ENCODE peak calls at places on chromosomes 2 and 18, in nine cellular contexts. F, Y, V, W, B, R, I, D and X are unnamed samples.

GRCh38 chr2:39022642-39023230 is 98.1 kb downstream of the SOS1 start:
- DNase-seq in F (no peak), Y (no peak), V (no peak), W (no peak), B (no peak), R (no peak), I (no peak), D (no peak), X (no peak)

GRCh38 chr18:2526320-2526719 is 45.0 kb downstream of the METTL4 start:
- DNase-seq in F (no peak), Y (no peak), V (no peak), W (no peak), B (no peak), R (no peak), I (no peak), D (no peak), X (no peak)

GRCh38 chr18:38923136-38923535 is 1357.5 kb upstream of the CELF4 start:
- DNase-seq in F (no peak), Y (no peak), V (no peak), W (no peak), B (no peak), R (no peak), I (no peak), D (no peak), X (no peak)

GRCh38 chr2:128445533-128445900 is 126.8 kb upstream of the HS6ST1 start:
- DNase-seq in F (no peak), Y (no peak), V (no peak), W (no peak), B (no peak), R (no peak), I (no peak), D (no peak), X (no peak)

GRCh38 chr2:66446924-66447323 is 12.0 kb downstream of the MEIS1 start:
- DNase-seq in F (no peak), Y (no peak), V (no peak), W (no peak), B (no peak), R (no peak), I (no peak), D (no peak), X (no peak)

GRCh38 chr2:96098900-96099590 is 17.3 kb downstream of the ADRA2B start:
- DNase-seq in F (peak), Y (no peak), V (peak), W (no peak), B (no peak), R (peak), I (no peak), D (no peak), X (no peak)

GRCh38 chr2:167438206-167438605 is 549.9 kb downstream of the XIRP2 start:
- DNase-seq in F (no peak), Y (no peak), V (no peak), W (no peak), B (peak), R (no peak), I (no peak), D (peak), X (no peak)

GRCh38 chr18:12257996-12258718 is 4.0 kb downstream of the CIDEA start:
- DNase-seq in F (no peak), Y (no peak), V (no peak), W (peak), B (no peak), R (no peak), I (no peak), D (no peak), X (no peak)

GRCh38 chr2:198448803-198449202 is 644.4 kb downstream of the PLCL1 start:
- DNase-seq in F (no peak), Y (no peak), V (no peak), W (no peak), B (no peak), R (no peak), I (no peak), D (no peak), X (no peak)

DNA sequence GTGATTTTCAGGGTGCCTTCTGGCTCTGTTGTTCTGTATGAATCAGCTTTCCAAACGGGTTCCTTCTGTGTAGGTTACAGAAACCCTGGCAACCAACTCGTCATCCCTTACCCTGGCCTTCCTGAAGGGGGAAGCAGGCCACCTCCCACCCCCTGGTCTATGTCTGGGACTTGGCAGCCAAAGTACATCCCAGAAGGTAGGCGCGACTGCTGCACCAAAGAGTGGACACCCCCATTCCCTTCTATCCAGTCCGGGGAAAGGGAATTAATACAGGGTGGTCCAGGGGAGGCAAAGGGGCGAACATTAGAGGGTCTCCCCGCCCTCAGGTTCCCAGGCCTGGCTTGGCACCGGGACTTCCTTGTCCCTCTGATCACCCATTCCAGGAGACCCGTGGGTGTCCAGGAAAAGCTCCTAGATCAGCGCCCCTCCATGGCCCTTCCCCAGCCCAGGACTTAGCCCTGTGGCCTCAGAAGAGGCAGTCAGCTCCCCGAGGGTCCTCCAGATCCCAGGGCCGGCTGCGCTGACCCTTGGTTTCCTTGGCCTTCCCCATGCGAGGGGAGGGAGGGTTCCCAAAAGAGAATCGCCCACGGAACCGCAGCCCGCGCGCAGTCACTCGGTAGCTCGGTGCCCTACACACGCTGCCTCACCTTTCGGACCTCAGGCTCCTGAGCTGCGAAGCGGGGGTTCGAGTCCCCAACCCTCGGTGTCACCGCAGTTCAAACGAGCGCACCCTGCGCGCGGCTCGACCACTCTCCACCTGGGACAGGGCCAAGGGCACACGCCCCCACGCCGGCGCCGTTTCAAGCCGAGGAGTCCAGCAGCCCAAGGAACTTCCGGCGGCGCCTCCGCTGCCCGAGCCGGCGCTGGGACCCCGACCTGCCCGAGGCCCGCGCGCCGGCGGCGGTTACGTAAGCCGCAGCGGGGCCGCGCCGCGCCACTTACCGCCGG is at the start of gene PER2:
- DNase-seq in F (peak), Y (peak), V (peak), W (peak), B (peak), R (peak), I (peak), D (peak), X (peak)
- TF ChIP-seq POLR2A in F (no peak), Y (no peak), V (no peak), W (no peak), B (peak), R (no peak), I (peak), D (no peak), X (no peak)

GRCh38 chr2:200348897-200349563 is 42.5 kb downstream of the SPATS2L start:
- DNase-seq in F (no peak), Y (no peak), V (no peak), W (no peak), B (no peak), R (no peak), I (no peak), D (no peak), X (no peak)

GRCh38 chr2:200345917-200346316 is 39.4 kb downstream of the SPATS2L start:
- DNase-seq in F (no peak), Y (no peak), V (no peak), W (no peak), B (no peak), R (no peak), I (no peak), D (no peak), X (no peak)

GRCh38 chr2:200349868-200350267 is 43.4 kb downstream of the SPATS2L start:
- DNase-seq in F (no peak), Y (no peak), V (no peak), W (no peak), B (no peak), R (no peak), I (no peak), D (no peak), X (no peak)

GRCh38 chr2:200350796-200351195 is 44.3 kb downstream of the SPATS2L start:
- DNase-seq in F (no peak), Y (no peak), V (no peak), W (no peak), B (peak), R (no peak), I (no peak), D (no peak), X (no peak)

DNA sequence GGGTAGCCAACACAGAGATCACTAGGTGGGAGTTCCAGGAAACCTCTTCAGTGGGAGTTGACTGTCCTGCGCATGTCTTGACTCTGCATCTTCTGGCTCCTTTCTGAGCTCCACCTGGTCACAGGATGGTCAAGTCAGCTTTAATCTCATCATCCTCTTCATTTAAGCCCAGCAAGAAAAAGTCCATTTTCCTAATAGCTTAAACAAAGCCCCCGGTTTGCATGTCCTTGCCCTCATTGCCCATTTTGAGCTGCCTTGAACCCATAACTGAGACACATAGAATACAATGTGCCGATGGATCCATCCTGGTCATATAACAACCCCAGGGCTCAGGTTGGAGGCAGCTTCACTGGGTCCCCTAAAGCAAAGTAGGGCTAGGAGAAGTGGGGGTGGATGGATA is 40.8 kb downstream of the SPATS2L start:
- DNase-seq in F (no peak), Y (no peak), V (no peak), W (no peak), B (no peak), R (no peak), I (no peak), D (no peak), X (no peak)
- TF ChIP-seq POLR2A in F (no peak), Y (no peak), V (no peak), W (no peak), B (no peak), R (no peak), I (no peak), D (no peak), X (no peak)

GRCh38 chr2:169038338-169038757 is 7.2 kb upstream of the ABCB11 start:
- DNase-seq in F (no peak), Y (peak), V (no peak), W (peak), B (no peak), R (no peak), I (no peak), D (no peak), X (no peak)
- TF ChIP-seq POLR2A in F (no peak), Y (no peak), V (no peak), W (no peak), B (no peak), R (no peak), I (no peak), D (no peak), X (no peak)

GRCh38 chr18:59139615-59140286 is at the start of gene SEC11C:
- DNase-seq in F (peak), Y (peak), V (peak), W (peak), B (peak), R (peak), I (peak), D (peak), X (peak)
- TF ChIP-seq POLR2A in F (peak), Y (peak), V (peak), W (no peak), B (no peak), R (peak), I (peak), D (no peak), X (peak)

GRCh38 chr2:174682578-174683391 is 81.5 kb downstream of the CHRNA1 start:
- DNase-seq in F (peak), Y (peak), V (peak), W (peak), B (peak), R (peak), I (no peak), D (peak), X (peak)
- TF ChIP-seq POLR2A in F (no peak), Y (no peak), V (no peak), W (peak), B (peak), R (no peak), I (peak), D (no peak), X (no peak)

DNA sequence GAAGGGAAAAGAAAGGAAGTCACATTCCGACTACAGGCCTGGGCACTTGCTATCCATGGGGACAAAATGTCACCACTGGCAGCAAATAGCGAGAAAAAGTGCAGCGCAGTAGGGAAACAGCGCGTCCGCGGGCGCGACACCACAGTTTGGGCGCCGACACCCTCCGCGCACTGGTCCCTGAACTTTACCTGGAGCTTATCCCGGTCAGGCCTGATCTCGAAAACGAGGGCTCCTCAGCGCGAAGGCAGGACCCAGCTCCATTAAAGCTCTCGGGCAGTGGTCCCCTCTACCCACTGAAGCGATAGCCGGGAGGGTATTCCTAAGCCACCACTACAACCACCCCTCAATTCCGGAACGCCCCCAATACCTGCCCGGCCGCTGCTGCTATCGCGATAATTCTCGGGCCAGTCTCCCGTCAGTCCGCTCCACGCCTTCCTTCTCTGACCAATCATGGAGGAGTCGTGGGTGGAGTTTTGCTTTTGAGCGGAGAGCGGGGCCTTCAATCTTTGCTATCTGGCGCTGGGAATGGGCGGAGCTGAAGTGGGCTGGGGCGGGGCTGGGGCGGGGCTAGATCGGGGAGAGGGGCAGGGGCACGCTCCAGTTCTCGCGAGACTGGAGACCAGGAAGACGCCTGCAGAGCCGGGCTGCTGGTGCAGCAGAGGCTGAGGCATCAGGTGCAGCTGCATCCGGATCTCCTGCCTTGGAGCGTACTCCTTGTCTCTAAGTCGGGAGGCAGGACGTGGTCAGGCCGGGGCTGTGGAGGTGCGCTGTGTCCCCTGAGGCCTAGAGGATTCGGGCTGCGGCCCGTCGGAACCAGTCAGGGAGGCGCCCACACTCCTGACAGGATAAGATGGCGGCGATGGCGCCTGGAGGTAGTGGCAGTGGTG is at the start of the genes PIGN and RELCH:
- DNase-seq in F (peak), Y (peak), V (peak), W (peak), B (peak), R (peak), I (peak), D (peak), X (peak)
- TF ChIP-seq POLR2A in F (peak), Y (peak), V (peak), W (peak), B (peak), R (peak), I (peak), D (peak), X (peak)

DNA sequence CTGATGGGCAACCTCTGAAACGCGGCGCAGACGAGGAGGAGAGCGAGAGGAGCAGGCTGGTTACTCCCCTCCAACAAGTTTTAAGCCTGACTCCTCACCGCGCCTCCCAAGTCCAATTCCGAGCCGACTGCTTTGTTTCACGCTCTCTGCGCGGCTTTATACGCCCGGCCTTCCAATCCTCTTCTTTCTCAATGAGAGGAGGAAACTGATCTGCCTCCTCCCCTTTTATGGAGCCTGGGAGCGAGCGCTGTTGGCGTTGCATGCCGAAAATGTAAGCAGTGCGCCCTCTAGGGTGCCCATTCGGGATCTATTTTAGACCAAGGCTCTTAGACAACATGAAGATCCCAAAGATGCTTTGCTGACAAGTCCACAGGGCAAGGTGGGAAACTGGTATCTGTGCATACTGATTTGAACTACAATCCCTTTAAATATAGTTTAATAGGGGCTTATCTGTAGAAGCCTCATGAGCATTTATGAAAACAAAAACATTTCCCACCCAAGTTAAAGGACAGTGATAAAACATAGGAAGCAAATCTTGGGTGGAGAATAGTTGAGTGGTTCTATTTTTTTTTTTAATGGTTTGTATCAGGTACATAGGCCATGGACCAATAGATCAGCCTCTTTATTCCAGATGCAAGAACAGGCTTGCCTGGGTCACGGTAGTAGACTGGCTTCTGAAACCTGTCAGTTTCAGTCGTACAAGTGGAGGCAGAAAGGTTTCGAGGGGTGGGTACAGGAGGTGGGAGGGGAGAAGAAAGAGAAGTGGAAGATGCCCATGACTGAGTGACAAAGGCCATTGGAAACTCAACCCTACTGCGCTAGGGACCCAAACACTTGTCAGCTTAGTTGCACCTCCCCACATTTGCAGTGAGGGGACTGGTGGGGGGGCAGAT is at the start of gene RND3:
- DNase-seq in F (peak), Y (peak), V (peak), W (peak), B (peak), R (peak), I (peak), D (peak), X (peak)
- TF ChIP-seq POLR2A in F (peak), Y (peak), V (peak), W (no peak), B (peak), R (peak), I (peak), D (peak), X (no peak)